ENCODE peak calls at places on chromosome 22, in six cellular contexts. D, M, F, C, G and L are unnamed samples.

GRCh38 chr22:31828739-31829138 is 74.9 kb downstream of the DEPDC5 start:
- DNase-seq in G (no peak), C (no peak), F (no peak), D (no peak), M (no peak), L (no peak)

GRCh38 chr22:28855355-28856094 is 27.8 kb upstream of the ZNRF3 start:
- DNase-seq in D (peak; percentile 62), G (peak; percentile 69), F (peak; percentile 21), C (peak; percentile 42), M (peak; percentile 73), L (peak; percentile 41)

GRCh38 chr22:22375586-22376351 is 131.2 kb downstream of the VPREB1 start:
- DNase-seq in G (no peak), M (no peak), C (no peak), D (no peak), F (peak; percentile 35), L (no peak)

GRCh38 chr22:39270280-39270679 is 25.5 kb upstream of the PDGFB start:
- DNase-seq in D (no peak), C (no peak), M (no peak), F (no peak), G (no peak), L (no peak)

GRCh38 chr22:50678218-50678650 is 5.6 kb downstream of the SHANK3 start:
- DNase-seq in D (peak; percentile 0), F (no peak), M (no peak), G (no peak), C (peak; percentile 14), L (no peak)

GRCh38 chr22:35587447-35587870 is 29.7 kb downstream of the MB start:
- DNase-seq in G (no peak), D (peak; percentile 41), M (no peak), C (peak; percentile 53), F (no peak), L (peak; percentile 96)

GRCh38 chr22:47189056-47189916 is 426.8 kb downstream of the TBC1D22A start:
- DNase-seq in G (no peak), D (peak; percentile 10), M (no peak), F (no peak), C (no peak), L (no peak)

GRCh38 chr22:30253205-30253852 is 6.8 kb upstream of the LIF start:
- DNase-seq in D (peak; percentile 53), C (peak; percentile 43), F (peak; percentile 44), G (peak; percentile 62), M (no peak), L (peak; percentile 89)

GRCh38 chr22:45997077-45997774 is 20.3 kb upstream of the WNT7B start:
- DNase-seq in F (peak; percentile 66), G (no peak), M (no peak), C (peak; percentile 63), D (peak; percentile 89), L (peak; percentile 91)

GRCh38 chr22:27885977-27886842 is 32.8 kb downstream of the PITPNB start:
- DNase-seq in F (no peak), D (peak; percentile 60), G (peak; percentile 44), C (peak; percentile 51), M (peak; percentile 8), L (peak; percentile 70)

GRCh38 chr22:39308614-39309363 is 10.6 kb downstream of the RPL3 start:
- DNase-seq in D (no peak), M (peak; percentile 92), C (peak; percentile 59), G (peak; percentile 60), F (no peak), L (peak; percentile 92)

GRCh38 chr22:40423882-40424640 is 53.7 kb downstream of the SGSM3 start:
- DNase-seq in G (no peak), F (no peak), D (no peak), M (no peak), C (no peak), L (peak; percentile 29)

GRCh38 chr22:40083794-40084193 is 89.0 kb downstream of the FAM83F start:
- DNase-seq in D (no peak), F (no peak), M (no peak), C (no peak), G (no peak), L (no peak)

GRCh38 chr22:27705391-27706080 is 96.0 kb downstream of the MN1 start:
- DNase-seq in D (no peak), G (no peak), C (no peak), F (no peak), M (no peak), L (no peak)

GRCh38 chr22:25567305-25567704 is 2.8 kb downstream of the GRK3 start:
- DNase-seq in D (no peak), G (no peak), F (no peak), M (no peak), C (no peak), L (no peak)

GRCh38 chr22:27756212-27756660 is 45.3 kb downstream of the MN1 start:
- DNase-seq in C (no peak), G (no peak), D (no peak), F (no peak), M (no peak), L (no peak)

GRCh38 chr22:39244496-39245129 is at the start of gene PDGFB:
- DNase-seq in F (peak; percentile 67), M (no peak), C (peak; percentile 61), G (no peak), D (peak; percentile 51), L (peak; percentile 61)

GRCh38 chr22:44584256-44584902 is 86.3 kb upstream of the RTL6 start:
- DNase-seq in G (no peak), D (no peak), C (no peak), M (no peak), F (no peak), L (peak; percentile 19)

GRCh38 chr22:20268350-20269012 is 363 bp upstream of the RTN4R start:
- DNase-seq in G (peak; percentile 7), D (peak; percentile 47), M (peak; percentile 8), F (peak; percentile 51), C (peak; percentile 75), L (no peak)

GRCh38 chr22:20745177-20745576 is 28.7 kb upstream of the SERPIND1 start:
- DNase-seq in D (no peak), F (no peak), C (no peak), G (no peak), M (no peak), L (no peak)

GRCh38 chr22:44827666-44828065 is 75.3 kb downstream of the ARHGAP8 start:
- DNase-seq in G (no peak), D (no peak), F (no peak), M (no peak), C (no peak), L (no peak)

GRCh38 chr22:26631282-26631681 is 9.5 kb downstream of the CRYBA4 start:
- DNase-seq in F (no peak), M (no peak), G (no peak), C (no peak), D (no peak), L (no peak)

GRCh38 chr22:41782316-41782715 is 18.2 kb upstream of the CCDC134 start:
- DNase-seq in F (no peak), D (no peak), M (no peak), C (no peak), G (no peak), L (no peak)

GRCh38 chr22:47027766-47028165 is 265.3 kb downstream of the TBC1D22A start:
- DNase-seq in M (no peak), G (no peak), F (no peak), C (no peak), D (no peak), L (no peak)

GRCh38 chr22:50292643-50293440 is 14.6 kb downstream of the PLXNB2 start:
- DNase-seq in G (no peak), M (no peak), D (no peak), F (no peak), C (no peak), L (no peak)

GRCh38 chr22:46929689-46930225 is 167.3 kb downstream of the TBC1D22A start:
- DNase-seq in D (no peak), C (no peak), F (no peak), M (no peak), G (no peak), L (no peak)

GRCh38 chr22:23531966-23532735 is 47.9 kb downstream of the IGLL1 start:
- DNase-seq in M (no peak), D (no peak), C (no peak), F (no peak), G (no peak), L (no peak)

GRCh38 chr22:23533771-23534191 is 46.3 kb downstream of the IGLL1 start:
- DNase-seq in F (no peak), M (no peak), C (no peak), D (no peak), G (no peak), L (no peak)

GRCh38 chr22:23534201-23534850 is 45.8 kb downstream of the IGLL1 start:
- DNase-seq in G (no peak), D (peak; percentile 36), F (no peak), M (no peak), C (no peak), L (no peak)

GRCh38 chr22:23532756-23533155 is 47.3 kb downstream of the IGLL1 start:
- DNase-seq in G (no peak), F (no peak), D (no peak), M (no peak), C (no peak), L (no peak)

DNA sequence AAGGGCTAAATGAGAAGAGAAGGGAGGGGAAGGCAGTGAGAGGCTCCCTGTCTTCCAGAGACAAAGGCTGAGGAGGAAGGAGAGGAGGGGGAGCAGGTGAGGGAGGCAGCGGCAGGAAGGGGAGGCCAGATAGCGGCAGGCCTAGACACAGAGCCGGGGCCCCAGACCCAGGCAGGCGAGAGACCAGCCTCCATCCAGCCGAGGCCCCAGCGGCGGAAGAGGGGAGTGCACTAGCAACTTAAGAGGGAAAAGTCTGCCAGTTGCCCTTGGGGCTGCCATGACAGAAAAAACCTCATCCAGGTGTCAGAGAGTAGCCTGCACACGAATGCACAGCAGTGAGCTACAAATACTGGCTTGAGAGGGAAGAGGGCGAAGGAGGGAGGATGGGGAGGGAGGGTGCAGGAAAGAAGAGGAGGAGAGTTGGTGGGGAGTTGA is 46.7 kb downstream of the IGLL1 start:
- DNase-seq in D (no peak), F (no peak), C (no peak), G (peak; percentile 50), M (no peak), L (no peak)
- TF ChIP-seq CTCF in D (no peak), F (no peak), C (peak; percentile 17), G (no peak), M (no peak), L (peak; percentile 49)

GRCh38 chr22:33851240-33851639 is 69.0 kb downstream of the LARGE1 start:
- DNase-seq in F (no peak), M (no peak), D (no peak), C (no peak), G (no peak), L (peak; percentile 79)
- H3K4me1 ChIP-seq in F (peaks cover 5% of the 10 kb centered on the region), M (no peaks in the 10 kb centered on the region), D (peaks cover 6% of the 10 kb centered on the region), C (peaks cover 61% of the 10 kb centered on the region), G (no peaks in the 10 kb centered on the region), L (peaks cover 32% of the 10 kb centered on the region)

DNA sequence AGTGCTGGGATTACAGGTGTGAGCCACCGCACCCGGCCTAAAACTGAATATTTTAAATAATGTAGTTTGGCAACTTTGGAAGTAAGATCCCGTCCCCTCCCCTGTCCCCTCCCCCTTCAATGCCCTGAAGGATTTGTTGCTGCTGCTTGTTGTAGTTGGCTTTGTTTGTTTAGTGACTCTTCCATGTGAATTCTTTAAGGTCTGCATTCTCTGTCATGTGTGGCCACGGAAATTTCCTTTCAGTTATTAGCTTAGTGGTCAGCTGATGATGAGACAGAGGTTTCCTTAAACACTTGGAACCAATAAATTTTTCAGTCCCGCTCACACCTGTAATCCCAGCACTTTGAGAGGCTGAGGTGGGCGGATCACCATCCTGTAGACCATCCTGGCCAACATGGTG is 109.9 kb downstream of the MPPED1 start:
- DNase-seq in G (peak; percentile 9), D (no peak), F (no peak), C (no peak), M (no peak), L (no peak)
- TF ChIP-seq CTCF in G (no peak), D (no peak), F (no peak), C (no peak), M (no peak), L (no peak)

GRCh38 chr22:37462426-37462825 is 23.8 kb downstream of the MFNG start:
- DNase-seq in F (no peak), M (no peak), D (no peak), G (no peak), C (no peak), L (no peak)
- H3K4me1 ChIP-seq in F (no peaks in the 10 kb centered on the region), M (peaks cover 9% of the 10 kb centered on the region), D (no peaks in the 10 kb centered on the region), G (peaks cover 2% of the 10 kb centered on the region), C (peaks cover 6% of the 10 kb centered on the region), L (no peaks in the 10 kb centered on the region)